ENCODE peak calls at places on chromosomes 7 and 10, in six cellular contexts. F is non-pigmented ciliary epithelial cell, K is NCI-H1092 treated with DMSO at 0.1 percent for 48 hours, M is transverse colon, Q is NCI-H1417 treated with DMSO at 0.1 percent for 48 hours, B is HT-29. U is an unnamed sample.

GRCh38 chr10:23088609-23089008 is 6.8 kb upstream of the MSRB2 start:
- DNase-seq in K (no peak), M (no peak), F (no peak), B (no peak), Q (no peak), U (no peak)

GRCh38 chr7:105677803-105678583 is 96.7 kb upstream of the EFCAB10 start:
- DNase-seq in K (no peak), B (no peak), M (peak; percentile 68), F (no peak), Q (no peak), U (no peak)

GRCh38 chr10:6208781-6209235 is 6.1 kb downstream of the PFKFB3 start:
- DNase-seq in F (no peak), K (no peak), B (no peak), Q (no peak), M (no peak), U (no peak)

GRCh38 chr7:1665721-1666250 is 4.3 kb upstream of the ELFN1 start:
- DNase-seq in M (no peak), F (no peak), Q (no peak), K (no peak), B (no peak), U (no peak)

GRCh38 chr10:77601488-77601887 is 36.1 kb downstream of the KCNMA1 start:
- DNase-seq in K (no peak), F (no peak), Q (no peak), B (no peak), M (peak; percentile 26), U (no peak)

GRCh38 chr7:134355925-134356324 is 39.2 kb upstream of the SLC35B4 start:
- DNase-seq in B (no peak), M (no peak), Q (no peak), F (no peak), K (no peak), U (no peak)

GRCh38 chr7:140326116-140326928 is 72.0 kb downstream of the SLC37A3 start:
- DNase-seq in B (peak; percentile 81), Q (no peak), M (peak; percentile 84), F (no peak), K (peak; percentile 54), U (no peak)

GRCh38 chr10:5165738-5166137 is 19.2 kb downstream of the AKR1C8 start:
- DNase-seq in Q (no peak), K (no peak), F (no peak), M (no peak), B (no peak), U (no peak)